ENCODE peak calls at places on chromosomes 16 and 17, in nine cellular contexts. U is SK-N-SH, R is A549, X is WTC11, C is endothelial cell of umbilical vein, N is HCT116, H is GM12878, M is K562, Y is HepG2. G is an unnamed sample.

GRCh38 chr17:3890893-3891219 is 2.0 kb downstream of the CAMKK1 start:
- DNase-seq in U (no peak), R (no peak), X (no peak), C (no peak), N (no peak), H (no peak), M (no peak), Y (no peak), G (no peak)

GRCh38 chr17:66373944-66374817 is 71.8 kb downstream of the PRKCA start:
- DNase-seq in U (peak; percentile 77), R (no peak), X (no peak), C (no peak), N (no peak), H (no peak), M (peak; percentile 54), Y (no peak), G (peak; percentile 84)

GRCh38 chr17:8041249-8041928 is 2.5 kb downstream of the ALOX15B start:
- DNase-seq in U (peak; percentile 73), R (peak; percentile 81), X (no peak), C (peak; percentile 66), N (peak; percentile 72), H (no peak), M (peak; percentile 60), Y (peak; percentile 49), G (peak; percentile 85)

GRCh38 chr16:57592591-57593003 is 35.8 kb upstream of the ADGRG1 start:
- DNase-seq in U (no peak), R (no peak), X (no peak), C (no peak), N (no peak), H (no peak), M (no peak), Y (no peak), G (peak; percentile 85)

GRCh38 chr17:51347851-51348584 is 87.7 kb downstream of the UTP18 start:
- DNase-seq in U (no peak), R (no peak), X (no peak), C (no peak), N (no peak), H (no peak), M (no peak), Y (no peak), G (no peak)

GRCh38 chr17:44830359-44831269 is 527 bp upstream of the GJC1 start:
- DNase-seq in U (no peak), R (peak; percentile 47), X (peak; percentile 65), C (peak; percentile 29), N (no peak), H (no peak), M (no peak), Y (no peak), G (no peak)

GRCh38 chr16:85699628-85700027 is 10.9 kb upstream of the GINS2 start:
- DNase-seq in U (peak; percentile 12), R (no peak), X (no peak), C (no peak), N (no peak), H (no peak), M (peak; percentile 40), Y (no peak), G (no peak)

GRCh38 chr17:13540546-13540945 is 61.2 kb downstream of the HS3ST3A1 start:
- DNase-seq in U (no peak), R (no peak), X (no peak), C (no peak), N (no peak), H (no peak), M (no peak), Y (no peak), G (no peak)

GRCh38 chr16:89922477-89922883 is 662 bp upstream of the TUBB3 start:
- DNase-seq in U (peak; percentile 75), R (peak; percentile 83), X (peak; percentile 63), C (peak; percentile 88), N (peak; percentile 82), H (no peak), M (peak; percentile 94), Y (peak; percentile 88), G (peak; percentile 96)

DNA sequence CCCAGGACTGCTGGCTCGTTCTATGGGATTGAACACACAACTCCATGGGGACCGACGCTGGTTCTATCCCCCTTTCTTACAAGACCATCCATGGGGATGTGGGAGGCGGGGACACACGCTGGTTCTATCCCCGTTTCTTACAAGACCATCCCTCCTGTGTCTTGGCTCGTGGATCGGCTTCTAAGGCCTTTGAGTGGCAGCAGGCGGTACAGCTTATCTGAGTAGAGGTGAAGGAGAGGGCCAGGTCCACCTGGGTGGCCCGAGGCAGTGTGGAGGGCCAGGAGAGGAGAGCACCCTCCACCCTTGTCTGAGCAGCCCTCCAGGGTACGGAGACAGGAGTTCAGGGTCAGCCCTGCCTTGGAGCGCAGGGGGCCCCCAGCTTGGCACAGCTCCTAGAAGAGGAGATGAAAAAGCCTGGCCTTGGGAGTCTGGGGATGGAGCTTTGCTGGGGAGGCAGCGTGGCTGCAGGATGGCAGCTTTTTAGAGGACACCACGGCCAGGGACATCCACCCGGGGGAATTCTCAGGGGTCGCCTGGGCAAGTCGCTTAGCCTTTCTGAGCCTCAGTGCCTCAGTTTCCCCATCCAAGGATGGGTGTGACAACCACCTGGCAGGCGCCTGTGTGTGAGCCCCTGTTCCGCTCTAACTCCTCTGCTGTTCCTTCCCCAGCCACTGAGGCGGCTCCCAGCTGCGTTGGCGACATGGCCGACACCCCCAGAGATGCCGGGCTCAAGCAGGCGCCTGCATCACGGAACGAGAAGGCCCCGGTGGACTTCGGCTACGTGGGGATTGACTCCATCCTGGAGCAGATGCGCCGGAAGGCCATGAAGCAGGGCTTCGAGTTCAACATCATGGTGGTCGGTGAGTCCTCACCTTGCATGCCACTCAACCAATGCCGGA is 341.0 kb downstream of the SEC14L1 start:
- DNase-seq in U (no peak), R (no peak), X (no peak), C (no peak), N (no peak), H (no peak), M (no peak), Y (no peak), G (no peak)
- TF ChIP-seq MAX in U (no peak), R (no peak), X (no peak), C (no peak), N (no peak), H (no peak), M (no peak), Y (no peak), G (no peak)

DNA sequence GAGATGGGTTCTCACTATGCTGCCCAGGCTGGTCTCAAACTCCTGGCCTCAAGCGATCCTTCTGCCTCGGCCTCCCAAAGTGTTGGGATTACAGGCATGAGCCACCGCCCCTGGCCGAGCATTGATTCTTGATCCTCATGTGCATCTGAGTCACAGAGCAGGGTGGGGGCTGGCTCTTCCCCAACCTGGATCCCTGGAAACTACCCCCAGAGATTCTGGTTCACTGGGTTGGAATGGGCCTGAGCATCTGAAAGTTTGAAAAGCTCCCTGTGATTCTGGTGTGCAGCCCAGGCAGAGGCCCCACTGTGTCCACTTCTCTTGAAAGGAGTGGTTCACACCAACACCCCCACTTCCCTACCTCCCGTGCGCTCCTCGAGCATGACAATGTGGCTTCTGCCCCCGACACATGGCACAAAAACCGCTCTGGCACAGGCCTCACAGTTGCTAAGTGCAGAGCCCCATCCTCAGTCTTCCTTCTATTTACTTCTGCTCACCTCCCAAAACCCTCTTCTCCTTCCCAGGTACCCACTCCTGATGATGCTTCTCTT is 4.6 kb downstream of the QPRT start:
- DNase-seq in U (no peak), R (no peak), X (no peak), C (no peak), N (no peak), H (no peak), M (no peak), Y (no peak), G (no peak)
- TF ChIP-seq MAX in U (no peak), R (no peak), X (no peak), C (no peak), N (no peak), H (no peak), M (no peak), Y (no peak), G (no peak)

DNA sequence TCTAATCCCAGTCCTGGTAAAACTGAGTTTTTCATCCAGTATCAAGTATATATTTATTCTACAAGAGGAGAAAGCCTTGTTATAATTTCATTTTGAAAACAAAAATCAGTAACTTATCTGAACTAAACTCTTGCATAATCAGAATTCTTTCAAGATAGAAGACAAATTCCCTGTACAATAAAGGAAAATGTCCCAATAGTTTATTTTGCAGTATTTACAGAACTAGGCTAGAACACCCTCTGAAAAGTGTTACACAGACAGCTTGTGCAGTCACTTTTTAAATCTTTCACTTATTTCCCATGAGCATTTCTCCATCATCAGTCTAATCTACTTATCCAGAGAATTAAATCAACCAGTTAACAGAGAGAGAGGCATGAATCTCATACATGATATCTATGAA is 48.5 kb downstream of the SPOP start:
- DNase-seq in U (peak; percentile 21), R (no peak), X (no peak), C (no peak), N (no peak), H (no peak), M (no peak), Y (no peak), G (no peak)
- TF ChIP-seq MAX in U (no peak), R (no peak), X (no peak), C (no peak), N (no peak), H (no peak), M (no peak), Y (no peak), G (no peak)

GRCh38 chr16:1155353-1156110 is 2.6 kb downstream of the CACNA1H start:
- DNase-seq in U (no peak), R (no peak), X (no peak), C (no peak), N (no peak), H (no peak), M (no peak), Y (peak; percentile 39), G (no peak)

GRCh38 chr16:1157639-1158455 is 4.9 kb downstream of the CACNA1H start:
- DNase-seq in U (no peak), R (no peak), X (no peak), C (no peak), N (no peak), H (no peak), M (no peak), Y (no peak), G (no peak)

GRCh38 chr16:1158456-1159324 is 5.8 kb downstream of the CACNA1H start:
- DNase-seq in U (peak; percentile 60), R (no peak), X (peak; percentile 37), C (no peak), N (no peak), H (no peak), M (no peak), Y (peak; percentile 40), G (no peak)

GRCh38 chr16:1156111-1156982 is 3.4 kb downstream of the CACNA1H start:
- DNase-seq in U (no peak), R (no peak), X (no peak), C (no peak), N (no peak), H (no peak), M (no peak), Y (no peak), G (no peak)

DNA sequence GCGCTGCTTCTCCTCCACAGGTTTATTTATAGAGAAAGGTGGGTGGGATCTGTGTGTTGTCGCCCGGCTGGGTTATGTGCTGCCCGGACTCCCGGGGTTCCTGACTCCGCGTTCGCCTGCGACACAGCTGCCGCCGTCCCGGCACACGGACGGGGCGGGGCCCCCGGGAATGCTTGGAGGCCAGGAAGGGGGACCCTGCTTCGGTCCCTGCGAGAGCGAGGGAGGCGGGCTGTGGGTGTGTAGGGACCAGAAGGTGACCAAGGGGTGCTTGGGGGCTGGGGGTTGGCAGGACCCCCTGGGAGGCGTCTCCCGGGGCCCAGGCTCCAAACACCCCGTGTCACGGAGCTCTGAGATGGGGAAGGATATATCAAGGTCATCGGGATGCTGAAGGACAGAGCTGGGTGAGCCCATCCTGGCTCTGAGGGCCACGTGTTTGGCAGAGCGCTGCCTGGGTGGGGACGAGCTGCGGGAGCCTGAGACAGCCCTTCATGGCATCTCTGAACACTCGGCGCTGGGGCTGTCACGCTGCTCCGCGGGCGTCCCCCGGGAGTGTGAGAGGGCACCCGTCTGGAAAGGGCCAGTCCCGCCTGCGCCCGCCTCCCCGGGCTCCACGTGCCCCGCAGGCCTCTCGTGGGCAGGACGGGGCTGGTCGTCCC is 4.2 kb downstream of the CACNA1H start:
- DNase-seq in U (no peak), R (no peak), X (no peak), C (no peak), N (no peak), H (no peak), M (no peak), Y (no peak), G (no peak)
- TF ChIP-seq MAX in U (no peak), R (no peak), X (no peak), C (no peak), N (no peak), H (no peak), M (no peak), Y (no peak), G (no peak)

G was measured in NB4.